ENCODE peak calls at places on chromosomes 4 and X, in six cellular contexts. One of them, this sample, is unnamed.

GRCh38 chrX:15343075-15343476 is 7.8 kb upstream of the PIGA start:
- DNase-seq in brain microvascular endothelial cell: no peak
- DNase-seq in psoas muscle: no peak
- DNase-seq in B cell: no peak
- DNase-seq in colonic mucosa: no peak
- DNase-seq in cardiac fibroblast: peak
- DNase-seq in this sample: no peak

GRCh38 chr4:166257276-166257675 is 384.2 kb downstream of the TLL1 start:
- DNase-seq in psoas muscle: no peak
- DNase-seq in cardiac fibroblast: no peak
- DNase-seq in brain microvascular endothelial cell: no peak
- DNase-seq in colonic mucosa: no peak
- DNase-seq in B cell: no peak
- DNase-seq in this sample: no peak

GRCh38 chr4:104395219-104395618 is 99.5 kb downstream of the CXXC4 start:
- DNase-seq in cardiac fibroblast: no peak
- DNase-seq in colonic mucosa: no peak
- DNase-seq in psoas muscle: peak
- DNase-seq in brain microvascular endothelial cell: no peak
- DNase-seq in B cell: no peak
- DNase-seq in this sample: no peak

GRCh38 chr4:170198742-170199141 is 109.0 kb upstream of the AADAT start:
- DNase-seq in psoas muscle: no peak
- DNase-seq in colonic mucosa: no peak
- DNase-seq in brain microvascular endothelial cell: no peak
- DNase-seq in cardiac fibroblast: no peak
- DNase-seq in B cell: no peak
- DNase-seq in this sample: no peak

GRCh38 chr4:94766856-94767255 is 9.1 kb downstream of the BMPR1B start:
- DNase-seq in colonic mucosa: no peak
- DNase-seq in psoas muscle: no peak
- DNase-seq in B cell: no peak
- DNase-seq in cardiac fibroblast: peak
- DNase-seq in brain microvascular endothelial cell: peak
- DNase-seq in this sample: no peak

GRCh38 chrX:1093586-1094538 is 118.6 kb downstream of the CRLF2 start:
- DNase-seq in cardiac fibroblast: no peak
- DNase-seq in B cell: no peak
- DNase-seq in brain microvascular endothelial cell: no peak
- DNase-seq in psoas muscle: no peak
- DNase-seq in colonic mucosa: no peak
- DNase-seq in this sample: no peak

GRCh38 chr4:106312997-106313522 is 2.9 kb downstream of the TBCK start:
- DNase-seq in cardiac fibroblast: no peak
- DNase-seq in psoas muscle: no peak
- DNase-seq in B cell: no peak
- DNase-seq in colonic mucosa: no peak
- DNase-seq in brain microvascular endothelial cell: no peak
- DNase-seq in this sample: no peak

GRCh38 chr4:113169368-113169767 is 119.9 kb downstream of the ANK2 start:
- DNase-seq in B cell: no peak
- DNase-seq in brain microvascular endothelial cell: peak
- DNase-seq in colonic mucosa: no peak
- DNase-seq in psoas muscle: no peak
- DNase-seq in cardiac fibroblast: no peak
- DNase-seq in this sample: no peak

GRCh38 chr4:52780206-52780605 is 29.0 kb upstream of the ERVMER34-1 start:
- DNase-seq in cardiac fibroblast: peak
- DNase-seq in B cell: no peak
- DNase-seq in colonic mucosa: no peak
- DNase-seq in psoas muscle: no peak
- DNase-seq in brain microvascular endothelial cell: no peak
- DNase-seq in this sample: no peak

GRCh38 chrX:109773374-109773773 is 40.3 kb upstream of the ACSL4 start:
- DNase-seq in colonic mucosa: no peak
- DNase-seq in brain microvascular endothelial cell: no peak
- DNase-seq in psoas muscle: no peak
- DNase-seq in cardiac fibroblast: no peak
- DNase-seq in B cell: no peak
- DNase-seq in this sample: no peak

GRCh38 chr4:7894677-7895181 is 44.9 kb downstream of the AFAP1 start:
- DNase-seq in cardiac fibroblast: no peak
- DNase-seq in psoas muscle: no peak
- DNase-seq in B cell: no peak
- DNase-seq in colonic mucosa: no peak
- DNase-seq in brain microvascular endothelial cell: no peak
- DNase-seq in this sample: no peak

GRCh38 chrX:47796433-47796906 is 40.2 kb upstream of the ZNF81 start:
- DNase-seq in psoas muscle: no peak
- DNase-seq in B cell: no peak
- DNase-seq in cardiac fibroblast: peak
- DNase-seq in brain microvascular endothelial cell: peak
- DNase-seq in colonic mucosa: no peak
- DNase-seq in this sample: no peak

GRCh38 chrX:150438165-150438564 is 75.0 kb downstream of the MAMLD1 start:
- DNase-seq in B cell: no peak
- DNase-seq in psoas muscle: no peak
- DNase-seq in brain microvascular endothelial cell: no peak
- DNase-seq in colonic mucosa: no peak
- DNase-seq in cardiac fibroblast: peak
- DNase-seq in this sample: no peak

GRCh38 chr4:112288455-112288854 is 2.8 kb upstream of the TIFA start:
- DNase-seq in cardiac fibroblast: no peak
- DNase-seq in brain microvascular endothelial cell: no peak
- DNase-seq in B cell: peak
- DNase-seq in colonic mucosa: no peak
- DNase-seq in psoas muscle: no peak
- DNase-seq in this sample: no peak

GRCh38 chr4:147328756-147329446 is 152.0 kb upstream of the EDNRA start:
- DNase-seq in colonic mucosa: no peak
- DNase-seq in B cell: no peak
- DNase-seq in brain microvascular endothelial cell: no peak
- DNase-seq in psoas muscle: no peak
- DNase-seq in cardiac fibroblast: no peak
- DNase-seq in this sample: no peak

GRCh38 chr4:39544580-39545315 is 17.5 kb upstream of the UGDH start:
- DNase-seq in colonic mucosa: no peak
- DNase-seq in cardiac fibroblast: no peak
- DNase-seq in psoas muscle: no peak
- DNase-seq in B cell: no peak
- DNase-seq in brain microvascular endothelial cell: no peak
- DNase-seq in this sample: no peak

GRCh38 chrX:78555401-78555980 is 103.6 kb downstream of the RTL3 start:
- DNase-seq in psoas muscle: no peak
- DNase-seq in B cell: no peak
- DNase-seq in colonic mucosa: no peak
- DNase-seq in brain microvascular endothelial cell: no peak
- DNase-seq in cardiac fibroblast: no peak
- DNase-seq in this sample: no peak

DNA sequence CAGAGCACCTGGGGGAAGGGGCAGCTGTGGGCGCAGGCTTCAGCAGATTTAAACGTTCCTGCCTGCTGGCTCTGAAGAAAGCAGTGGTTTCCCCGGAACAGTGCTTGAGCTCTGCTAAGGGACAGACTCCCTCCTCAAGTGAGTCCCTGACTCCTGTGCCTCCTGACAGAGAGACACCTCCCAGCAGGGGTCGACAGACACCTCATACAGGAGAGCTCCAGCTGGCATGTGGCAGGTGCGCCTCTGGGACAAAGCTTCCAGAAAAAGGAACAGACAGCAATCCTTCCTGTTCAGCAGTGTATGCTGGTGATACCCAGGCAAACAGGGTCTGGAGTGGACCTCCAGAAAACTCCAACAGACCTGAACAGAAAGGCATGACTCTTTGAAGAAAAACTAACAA is 68.1 kb downstream of the ZC4H2 start:
- DNase-seq in B cell: no peak
- DNase-seq in cardiac fibroblast: no peak
- DNase-seq in brain microvascular endothelial cell: no peak
- DNase-seq in psoas muscle: no peak
- DNase-seq in colonic mucosa: no peak
- DNase-seq in this sample: no peak
- TF ChIP-seq CTCF in B cell: no peak
- TF ChIP-seq CTCF in cardiac fibroblast: no peak
- TF ChIP-seq CTCF in brain microvascular endothelial cell: no peak
- TF ChIP-seq CTCF in psoas muscle: no peak
- TF ChIP-seq CTCF in colonic mucosa: no peak
- TF ChIP-seq CTCF in this sample: no peak

DNA sequence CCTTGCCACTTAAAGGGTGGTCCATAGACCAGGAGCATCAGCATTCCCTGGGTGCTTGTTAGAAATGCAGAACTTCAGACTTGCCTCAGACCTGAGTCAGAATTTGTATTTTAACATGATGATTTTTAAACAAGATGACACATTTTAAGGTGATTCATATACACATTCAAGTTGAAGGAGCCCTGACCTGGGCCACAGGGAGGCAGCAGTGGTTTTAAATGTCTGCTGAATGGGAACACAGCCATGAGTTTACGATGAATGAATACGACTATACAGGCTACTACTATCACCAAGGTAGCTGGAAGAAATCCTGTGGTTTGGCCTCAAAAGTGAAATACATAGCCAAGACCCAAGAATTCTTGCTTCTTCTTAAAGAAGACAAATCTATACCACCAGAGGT is 2.9 kb downstream of the HDAC8 start:
- DNase-seq in B cell: no peak
- DNase-seq in brain microvascular endothelial cell: peak
- DNase-seq in colonic mucosa: no peak
- DNase-seq in psoas muscle: no peak
- DNase-seq in cardiac fibroblast: peak
- DNase-seq in this sample: no peak
- TF ChIP-seq CTCF in B cell: no peak
- TF ChIP-seq CTCF in brain microvascular endothelial cell: peak
- TF ChIP-seq CTCF in colonic mucosa: no peak
- TF ChIP-seq CTCF in psoas muscle: no peak
- TF ChIP-seq CTCF in cardiac fibroblast: peak
- TF ChIP-seq CTCF in this sample: no peak

GRCh38 chr4:156378053-156378665 is 424.5 kb upstream of the CTSO start:
- DNase-seq in brain microvascular endothelial cell: peak
- DNase-seq in cardiac fibroblast: peak
- DNase-seq in colonic mucosa: peak
- DNase-seq in B cell: no peak
- DNase-seq in psoas muscle: no peak
- DNase-seq in this sample: no peak
- TF ChIP-seq CTCF in brain microvascular endothelial cell: peak
- TF ChIP-seq CTCF in cardiac fibroblast: peak
- TF ChIP-seq CTCF in colonic mucosa: peak
- TF ChIP-seq CTCF in B cell: no peak
- TF ChIP-seq CTCF in psoas muscle: peak
- TF ChIP-seq CTCF in this sample: peak

GRCh38 chr4:120770897-120771296 is 151.6 kb downstream of the PRDM5 start:
- DNase-seq in cardiac fibroblast: no peak
- DNase-seq in colonic mucosa: no peak
- DNase-seq in psoas muscle: no peak
- DNase-seq in B cell: no peak
- DNase-seq in brain microvascular endothelial cell: no peak
- DNase-seq in this sample: no peak

GRCh38 chr4:120769227-120769626 is 153.3 kb downstream of the PRDM5 start:
- DNase-seq in cardiac fibroblast: peak
- DNase-seq in psoas muscle: no peak
- DNase-seq in B cell: no peak
- DNase-seq in colonic mucosa: no peak
- DNase-seq in brain microvascular endothelial cell: peak
- DNase-seq in this sample: no peak

GRCh38 chr4:120773641-120774040 is 148.9 kb downstream of the PRDM5 start:
- DNase-seq in psoas muscle: no peak
- DNase-seq in cardiac fibroblast: no peak
- DNase-seq in B cell: no peak
- DNase-seq in brain microvascular endothelial cell: no peak
- DNase-seq in colonic mucosa: no peak
- DNase-seq in this sample: no peak

GRCh38 chr4:120771907-120772306 is 150.6 kb downstream of the PRDM5 start:
- DNase-seq in B cell: no peak
- DNase-seq in psoas muscle: no peak
- DNase-seq in brain microvascular endothelial cell: no peak
- DNase-seq in cardiac fibroblast: no peak
- DNase-seq in colonic mucosa: no peak
- DNase-seq in this sample: no peak
- TF ChIP-seq CTCF in B cell: no peak
- TF ChIP-seq CTCF in psoas muscle: no peak
- TF ChIP-seq CTCF in brain microvascular endothelial cell: peak
- TF ChIP-seq CTCF in cardiac fibroblast: no peak
- TF ChIP-seq CTCF in colonic mucosa: no peak
- TF ChIP-seq CTCF in this sample: no peak

GRCh38 chr4:14410469-14410868 is 591.8 kb upstream of the CPEB2 start:
- DNase-seq in psoas muscle: no peak
- DNase-seq in brain microvascular endothelial cell: no peak
- DNase-seq in B cell: no peak
- DNase-seq in colonic mucosa: no peak
- DNase-seq in cardiac fibroblast: no peak
- DNase-seq in this sample: no peak
- TF ChIP-seq CTCF in psoas muscle: no peak
- TF ChIP-seq CTCF in brain microvascular endothelial cell: no peak
- TF ChIP-seq CTCF in B cell: no peak
- TF ChIP-seq CTCF in colonic mucosa: no peak
- TF ChIP-seq CTCF in cardiac fibroblast: no peak
- TF ChIP-seq CTCF in this sample: no peak

GRCh38 chr4:119629142-119629471 is 503 bp upstream of the PDE5A start:
- DNase-seq in cardiac fibroblast: no peak
- DNase-seq in psoas muscle: no peak
- DNase-seq in brain microvascular endothelial cell: no peak
- DNase-seq in B cell: no peak
- DNase-seq in colonic mucosa: no peak
- DNase-seq in this sample: no peak
- TF ChIP-seq CTCF in cardiac fibroblast: no peak
- TF ChIP-seq CTCF in psoas muscle: no peak
- TF ChIP-seq CTCF in brain microvascular endothelial cell: no peak
- TF ChIP-seq CTCF in B cell: peak
- TF ChIP-seq CTCF in colonic mucosa: no peak
- TF ChIP-seq CTCF in this sample: peak

DNA sequence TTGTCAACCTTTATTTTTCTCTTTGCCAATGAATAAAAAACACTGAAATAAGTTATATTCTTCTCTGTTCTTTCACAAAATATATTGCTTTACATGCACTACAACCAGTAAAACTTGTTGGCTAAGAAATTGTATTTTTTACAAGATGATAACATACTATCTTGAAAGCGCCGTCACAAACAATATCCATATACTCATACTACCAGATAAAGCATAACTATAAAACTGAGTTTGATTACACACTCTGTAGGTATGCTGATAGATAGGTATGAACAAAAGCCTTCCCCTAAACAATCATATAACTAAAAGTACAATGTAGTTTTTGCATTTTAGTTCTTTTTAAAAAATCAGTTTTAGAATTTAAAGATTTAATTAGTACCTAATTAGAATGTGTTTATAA is 13.6 kb upstream of the BMP2K start:
- DNase-seq in psoas muscle: no peak
- DNase-seq in colonic mucosa: no peak
- DNase-seq in B cell: no peak
- DNase-seq in brain microvascular endothelial cell: no peak
- DNase-seq in cardiac fibroblast: no peak
- DNase-seq in this sample: no peak
- TF ChIP-seq CTCF in psoas muscle: no peak
- TF ChIP-seq CTCF in colonic mucosa: no peak
- TF ChIP-seq CTCF in B cell: no peak
- TF ChIP-seq CTCF in brain microvascular endothelial cell: no peak
- TF ChIP-seq CTCF in cardiac fibroblast: no peak
- TF ChIP-seq CTCF in this sample: no peak

DNA sequence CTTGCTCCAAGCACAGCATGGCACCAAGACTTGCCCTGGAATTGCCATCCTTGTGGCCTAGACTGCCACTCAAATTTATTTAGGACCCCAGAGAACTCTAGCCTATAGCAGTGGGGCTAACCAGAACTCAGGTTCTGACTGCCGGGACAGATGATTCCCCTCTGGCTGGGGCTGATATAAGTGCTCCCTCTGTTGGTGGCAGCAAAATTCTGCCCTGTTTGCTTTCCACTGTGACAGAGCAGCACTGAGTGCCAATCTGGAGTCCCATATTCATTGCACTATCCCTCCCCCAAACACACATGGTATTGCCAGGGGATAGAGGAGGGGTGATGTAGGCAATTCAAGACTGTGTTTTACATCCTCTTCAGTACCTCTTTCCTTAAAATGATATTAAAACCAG is 1081.9 kb downstream of the FAT4 start:
- DNase-seq in cardiac fibroblast: no peak
- DNase-seq in brain microvascular endothelial cell: no peak
- DNase-seq in B cell: no peak
- DNase-seq in psoas muscle: no peak
- DNase-seq in colonic mucosa: no peak
- DNase-seq in this sample: no peak
- TF ChIP-seq CTCF in cardiac fibroblast: peak
- TF ChIP-seq CTCF in brain microvascular endothelial cell: peak
- TF ChIP-seq CTCF in B cell: no peak
- TF ChIP-seq CTCF in psoas muscle: no peak
- TF ChIP-seq CTCF in colonic mucosa: no peak
- TF ChIP-seq CTCF in this sample: no peak